ENCODE peak calls at places on chromosomes 7 and 10, in five cellular contexts. T is GM12891; O is activated CD4-positive, alpha-beta T cell treated with anti-CD3 and anti-CD28 coated beads, Interleukin-2, amount 10 ng/mL, durations not matched to agents 24 days and 14 days; L is NCI-H1694; Q is mesothelial cell of epicardium. V is an unnamed sample.

GRCh38 chr10:3906511-3907111 is 121.6 kb upstream of the KLF6 start:
- DNase-seq in T (no peak), Q (no peak), L (no peak), O (no peak), V (no peak)

GRCh38 chr7:66747385-66748126 is 7.0 kb downstream of the RABGEF1 start:
- DNase-seq in L (no peak), T (no peak), Q (no peak), O (no peak), V (no peak)

GRCh38 chr10:122462533-122463465 is 1.4 kb downstream of the HTRA1 start:
- DNase-seq in O (no peak), Q (no peak), L (no peak), T (no peak), V (no peak)

GRCh38 chr7:23410446-23411183 is 59.7 kb downstream of the IGF2BP3 start:
- DNase-seq in Q (no peak), L (no peak), T (peak), O (no peak), V (no peak)

GRCh38 chr10:16611037-16611436 is 89.4 kb upstream of the C1QL3 start:
- DNase-seq in T (no peak), Q (no peak), L (no peak), O (no peak), V (no peak)

GRCh38 chr10:78267070-78267469 is 233.4 kb downstream of the RPS24 start:
- DNase-seq in Q (no peak), O (no peak), L (no peak), T (no peak), V (no peak)

GRCh38 chr10:124524991-124525653 is 63.5 kb downstream of the LHPP start:
- DNase-seq in Q (peak), O (no peak), L (no peak), T (no peak), V (peak)

GRCh38 chr10:130191380-130191779 is 55.2 kb downstream of the GLRX3 start:
- DNase-seq in T (no peak), L (no peak), O (no peak), Q (no peak), V (no peak)

GRCh38 chr10:131625041-131625440 is 275.8 kb upstream of the PPP2R2D start:
- DNase-seq in L (no peak), T (no peak), O (peak), Q (no peak), V (no peak)

GRCh38 chr7:39217752-39218151 is 240.0 kb downstream of the POU6F2 start:
- DNase-seq in O (no peak), L (no peak), T (no peak), Q (no peak), V (no peak)

GRCh38 chr10:98488669-98489430 is 42.1 kb upstream of the HPS1 start:
- DNase-seq in Q (no peak), T (no peak), O (no peak), L (no peak), V (no peak)

GRCh38 chr7:12623885-12624498 is 53.5 kb downstream of the SCIN start:
- DNase-seq in O (no peak), L (peak), T (no peak), Q (no peak), V (no peak)

GRCh38 chr7:27098493-27099223 is 2.9 kb upstream of the HOXA1 start:
- DNase-seq in T (no peak), L (no peak), Q (no peak), O (no peak), V (no peak)

GRCh38 chr7:157502701-157503111 is 165.9 kb downstream of the DNAJB6 start:
- DNase-seq in T (no peak), Q (no peak), L (no peak), O (peak), V (no peak)

GRCh38 chr7:40595129-40595528 is 460.3 kb downstream of the SUGCT start:
- DNase-seq in O (no peak), L (no peak), Q (no peak), T (no peak), V (no peak)

GRCh38 chr7:101586078-101586941 is 42.8 kb downstream of the MYL10 start:
- DNase-seq in T (no peak), O (no peak), L (no peak), Q (no peak), V (no peak)

GRCh38 chr7:31368620-31369019 is 28.1 kb upstream of the NEUROD6 start:
- DNase-seq in T (no peak), Q (no peak), O (no peak), L (no peak), V (no peak)

GRCh38 chr10:42934351-42934811 is 142.5 kb upstream of the RET start:
- DNase-seq in Q (no peak), O (peak), L (no peak), T (no peak), V (peak)

GRCh38 chr7:3042861-3043489 is 692 bp downstream of the CARD11 start:
- DNase-seq in Q (no peak), T (peak), O (peak), L (no peak), V (peak)

GRCh38 chr10:125344573-125345121 is 184.3 kb upstream of the CTBP2 start:
- DNase-seq in O (no peak), Q (no peak), T (no peak), L (no peak), V (no peak)

GRCh38 chr10:24132741-24133140 is 76.2 kb upstream of the KIAA1217 start:
- DNase-seq in T (no peak), L (no peak), Q (no peak), O (no peak), V (no peak)

GRCh38 chr10:61896854-61897661 is 4.4 kb upstream of the ARID5B start:
- DNase-seq in T (peak), O (peak), Q (no peak), L (peak), V (peak)

GRCh38 chr7:142813262-142813661 is 41.6 kb upstream of the EPHB6 start:
- DNase-seq in T (no peak), L (no peak), Q (no peak), O (peak), V (no peak)

GRCh38 chr10:50740351-50740688 is 584 bp downstream of the ASAH2B start:
- DNase-seq in Q (no peak), T (no peak), L (no peak), O (peak), V (peak)

GRCh38 chr7:16801111-16801542 is 3.7 kb downstream of the AGR2 start:
- DNase-seq in O (no peak), L (peak), Q (no peak), T (peak), V (no peak)

GRCh38 chr10:35005868-35006267 is 84.3 kb downstream of the CUL2 start:
- DNase-seq in O (no peak), L (no peak), T (no peak), Q (no peak), V (no peak)

GRCh38 chr7:50957427-50957826 is 174.7 kb upstream of the GRB10 start:
- DNase-seq in T (no peak), L (no peak), Q (no peak), O (peak), V (no peak)

GRCh38 chr10:20492447-20492846 is 404.7 kb downstream of the NEBL start:
- DNase-seq in L (no peak), O (no peak), Q (no peak), T (no peak), V (no peak)

GRCh38 chr10:96912405-96912804 is 80.3 kb downstream of the LCOR start:
- DNase-seq in L (no peak), O (no peak), T (no peak), Q (no peak), V (no peak)

GRCh38 chr10:79241990-79242619 is 105.2 kb upstream of the PPIF start:
- DNase-seq in L (no peak), O (peak), T (peak), Q (no peak), V (peak)

GRCh38 chr10:133025558-133026090 is 62.1 kb upstream of the ADGRA1 start:
- DNase-seq in O (no peak), L (no peak), Q (no peak), T (no peak), V (no peak)

GRCh38 chr10:34205452-34205851 is 609.6 kb downstream of the PARD3 start:
- DNase-seq in Q (no peak), T (no peak), O (no peak), L (no peak), V (no peak)